ENCODE peak calls at places on chromosomes 6 and 20, in nine cellular contexts. G is HuH-7; V is fibroblast of the conjunctiva; M is astrocyte; Q is NT2/D1; W is progenitor cell of endocrine pancreas; Z is IMR-90; O is activated CD4-positive, alpha-beta T cell treated with anti-CD3 and anti-CD28 coated beads, Interleukin-2, amount 50 U/mL, for 48 hours; P is NCI-H524. T is an unnamed sample.

GRCh38 chr20:11350126-11351005 is 567.3 kb upstream of the BTBD3 start:
- DNase-seq in Z (peak; percentile 80), M (peak; percentile 43), G (peak; percentile 26), P (no peak), V (peak; percentile 39), Q (no peak), O (no peak), W (no peak), T (no peak)

GRCh38 chr6:4672772-4673171 is 103.4 kb upstream of the CDYL start:
- DNase-seq in M (peak; percentile 61), P (no peak), O (no peak), V (no peak), W (no peak), Z (peak; percentile 63), G (no peak), Q (no peak), T (no peak)

GRCh38 chr6:85684125-85684808 is 41.6 kb upstream of the SYNCRIP start:
- DNase-seq in Q (no peak), G (no peak), P (no peak), Z (peak; percentile 48), V (no peak), W (no peak), M (no peak), O (no peak), T (no peak)

GRCh38 chr6:157885211-157885788 is 62.3 kb downstream of the SNX9 start:
- DNase-seq in V (no peak), G (no peak), M (no peak), O (peak; percentile 47), P (no peak), Z (no peak), W (no peak), Q (no peak), T (no peak)

GRCh38 chr6:33316603-33317417 is 734 bp downstream of the ZBTB22 start:
- DNase-seq in M (no peak), G (no peak), Q (no peak), W (no peak), V (no peak), Z (no peak), P (no peak), O (no peak), T (no peak)

GRCh38 chr6:87074051-87074711 is 20.7 kb downstream of the CGA start:
- DNase-seq in O (no peak), V (no peak), M (no peak), Q (no peak), W (no peak), Z (no peak), P (peak; percentile 69), G (no peak), T (peak; percentile 22)

GRCh38 chr6:107315116-107315515 is 144.2 kb downstream of the PDSS2 start:
- DNase-seq in Q (no peak), G (no peak), M (no peak), P (no peak), V (no peak), W (no peak), Z (no peak), O (no peak), T (no peak)

GRCh38 chr6:16129623-16130243 is 847 bp downstream of the MYLIP start:
- DNase-seq in G (no peak), Z (peak; percentile 5), V (no peak), W (no peak), O (peak; percentile 31), P (peak; percentile 52), M (no peak), Q (no peak), T (peak; percentile 51)

GRCh38 chr6:105594821-105595220 is 191.9 kb upstream of the PREP start:
- DNase-seq in Z (peak; percentile 41), V (no peak), Q (no peak), G (no peak), P (no peak), O (no peak), W (no peak), M (peak; percentile 89), T (no peak)

GRCh38 chr6:42200035-42200434 is 5.3 kb upstream of the GUCA1B start:
- DNase-seq in M (peak; percentile 95), V (peak; percentile 77), Z (peak; percentile 99), Q (no peak), O (no peak), W (no peak), P (no peak), G (no peak), T (peak; percentile 22)

GRCh38 chr6:5302995-5303622 is 41.8 kb downstream of the FARS2 start:
- DNase-seq in W (peak; percentile 22), P (peak; percentile 79), Q (peak; percentile 8), Z (peak; percentile 5), M (no peak), V (no peak), G (peak; percentile 37), O (peak; percentile 63), T (peak; percentile 84)

GRCh38 chr20:22623211-22623610 is 38.8 kb upstream of the FOXA2 start:
- DNase-seq in W (no peak), Q (no peak), Z (peak; percentile 0), P (no peak), G (peak; percentile 20), O (no peak), M (no peak), V (no peak), T (peak; percentile 60)

GRCh38 chr6:140079328-140079727 is 704.9 kb upstream of the CITED2 start:
- DNase-seq in M (peak; percentile 84), O (no peak), G (no peak), V (no peak), P (no peak), Z (peak; percentile 71), W (no peak), Q (no peak), T (peak; percentile 6)

GRCh38 chr6:141963543-141964295 is 169.0 kb upstream of the GJE1 start:
- DNase-seq in Q (no peak), W (no peak), M (no peak), O (no peak), G (no peak), V (no peak), Z (peak; percentile 35), P (peak; percentile 46), T (no peak)

GRCh38 chr20:25053207-25054132 is 4.5 kb downstream of the ACSS1 start:
- DNase-seq in V (no peak), M (peak; percentile 35), Z (peak; percentile 41), G (no peak), P (no peak), Q (no peak), W (no peak), O (no peak), T (no peak)

GRCh38 chr6:166553563-166554271 is 32.8 kb downstream of the RAMACL start:
- DNase-seq in Q (no peak), O (no peak), W (no peak), P (no peak), G (no peak), V (peak; percentile 59), M (peak; percentile 82), Z (peak; percentile 94), T (no peak)

T was measured in mesendoderm.